ENCODE peak calls at places on chromosomes 6 and 20, in six cellular contexts. D, V, P, U, E and B are unnamed samples.

GRCh38 chr6:1689141-1689540 is 79.4 kb downstream of the FOXC1 start:
- DNase-seq in D (no peak), V (no peak), P (no peak), U (no peak), E (no peak), B (no peak)

GRCh38 chr6:111540971-111541719 is 58.1 kb upstream of the REV3L start:
- DNase-seq in D (no peak), V (no peak), P (no peak), U (no peak), E (no peak), B (no peak)

GRCh38 chr6:12718025-12718424 is 1.5 kb downstream of the PHACTR1 start:
- DNase-seq in D (no peak), V (no peak), P (peak), U (no peak), E (peak), B (no peak)

GRCh38 chr6:157812425-157813171 is 10.4 kb upstream of the SNX9 start:
- DNase-seq in D (no peak), V (no peak), P (no peak), U (no peak), E (no peak), B (no peak)

GRCh38 chr20:39358052-39358451 is 395.9 kb downstream of the DHX35 start:
- DNase-seq in D (no peak), V (no peak), P (no peak), U (no peak), E (no peak), B (no peak)

GRCh38 chr6:128803911-128804310 is 79.0 kb upstream of the LAMA2 start:
- DNase-seq in D (no peak), V (no peak), P (peak), U (no peak), E (peak), B (peak)

GRCh38 chr6:41732601-41733348 is 2.6 kb downstream of the TFEB start:
- DNase-seq in D (no peak), V (no peak), P (peak), U (no peak), E (no peak), B (no peak)

GRCh38 chr6:170293881-170294755 is 3.2 kb upstream of the DLL1 start:
- DNase-seq in D (no peak), V (no peak), P (no peak), U (no peak), E (no peak), B (no peak)

GRCh38 chr6:164185342-164185920 is 770.9 kb downstream of the QKI start:
- DNase-seq in D (no peak), V (no peak), P (no peak), U (no peak), E (no peak), B (no peak)